ENCODE peak calls at places on chromosomes 7 and 10, in four cellular contexts. L is iPS-NIHi11, A is M059J, I is iris pigment epithelial cell. T is an unnamed sample.

GRCh38 chr7:222716-223041 is 30.3 kb downstream of the FAM20C start:
- DNase-seq in L (no peak), I (no peak), A (no peak), T (no peak)

GRCh38 chr10:12849351-12850181 is 151.9 kb downstream of the CCDC3 start:
- DNase-seq in A (no peak), I (no peak), L (no peak), T (no peak)

GRCh38 chr10:16195178-16195769 is 241.5 kb upstream of the PTER start:
- DNase-seq in A (no peak), I (no peak), L (no peak), T (no peak)

GRCh38 chr7:158025651-158026600 is 561.7 kb downstream of the PTPRN2 start:
- DNase-seq in I (no peak), L (no peak), A (no peak), T (no peak)

GRCh38 chr10:64376169-64376568 is 855.0 kb downstream of the REEP3 start:
- DNase-seq in I (no peak), A (no peak), L (peak; percentile 53), T (no peak)

GRCh38 chr10:114822771-114823463 is 1.3 kb downstream of the FHIP2A start:
- DNase-seq in A (peak; percentile 66), I (peak; percentile 77), L (no peak), T (no peak)

GRCh38 chr7:132387596-132387995 is 188.7 kb downstream of the PLXNA4 start:
- DNase-seq in I (no peak), L (no peak), A (no peak), T (no peak)

GRCh38 chr10:90920986-90921643 is at the start of gene ANKRD1:
- DNase-seq in A (peak; percentile 98), I (peak; percentile 94), L (peak; percentile 78), T (no peak)

GRCh38 chr7:12564996-12565764 is 5.3 kb upstream of the SCIN start:
- DNase-seq in I (peak; percentile 56), L (no peak), A (peak; percentile 13), T (no peak)

T was measured in tibial nerve.